ENCODE peak calls at places on chromosomes 2 and 18, in six cellular contexts. One of them, this sample, is unnamed.

GRCh38 chr2:235300368-235301201 is 193.3 kb upstream of the AGAP1 start:
- DNase-seq in IMR-90: peak; percentile 55
- DNase-seq in H9: no peak
- DNase-seq in neuronal stem cell: no peak
- DNase-seq in H1: no peak
- DNase-seq in trophoblast cell: no peak
- DNase-seq in this sample: peak; percentile 59

GRCh38 chr2:237530472-237531433 is 35.6 kb upstream of the PRLH start:
- DNase-seq in IMR-90: no peak
- DNase-seq in H9: no peak
- DNase-seq in neuronal stem cell: no peak
- DNase-seq in H1: no peak
- DNase-seq in trophoblast cell: no peak
- DNase-seq in this sample: no peak

GRCh38 chr18:24509435-24509834 is 49.0 kb downstream of the HRH4 start:
- DNase-seq in IMR-90: no peak
- DNase-seq in H9: no peak
- DNase-seq in neuronal stem cell: no peak
- DNase-seq in H1: no peak
- DNase-seq in trophoblast cell: no peak
- DNase-seq in this sample: no peak

GRCh38 chr2:239362497-239362896 is 38.3 kb downstream of the HDAC4 start:
- DNase-seq in IMR-90: no peak
- DNase-seq in H9: no peak
- DNase-seq in neuronal stem cell: no peak
- DNase-seq in H1: no peak
- DNase-seq in trophoblast cell: no peak
- DNase-seq in this sample: no peak

GRCh38 chr2:21254170-21254965 is 130.6 kb downstream of the TDRD15 start:
- DNase-seq in IMR-90: no peak
- DNase-seq in H9: no peak
- DNase-seq in neuronal stem cell: no peak
- DNase-seq in H1: no peak
- DNase-seq in trophoblast cell: no peak
- DNase-seq in this sample: no peak

GRCh38 chr2:224137208-224137607 is 98.1 kb upstream of the SERPINE2 start:
- DNase-seq in IMR-90: no peak
- DNase-seq in H9: no peak
- DNase-seq in neuronal stem cell: no peak
- DNase-seq in H1: no peak
- DNase-seq in trophoblast cell: no peak
- DNase-seq in this sample: no peak

GRCh38 chr18:23864620-23865019 is 149.9 kb upstream of the TTC39C start:
- DNase-seq in IMR-90: no peak
- DNase-seq in H9: no peak
- DNase-seq in neuronal stem cell: no peak
- DNase-seq in H1: no peak
- DNase-seq in trophoblast cell: peak; percentile 33
- DNase-seq in this sample: no peak

GRCh38 chr2:99389371-99389770 is 52.2 kb downstream of the EIF5B start:
- DNase-seq in IMR-90: peak; percentile 87
- DNase-seq in H9: no peak
- DNase-seq in neuronal stem cell: no peak
- DNase-seq in H1: no peak
- DNase-seq in trophoblast cell: no peak
- DNase-seq in this sample: peak; percentile 36

GRCh38 chr18:44682181-44682870 is 1.6 kb downstream of the SETBP1 start:
- DNase-seq in IMR-90: no peak
- DNase-seq in H9: peak; percentile 51
- DNase-seq in neuronal stem cell: peak; percentile 8
- DNase-seq in H1: peak; percentile 59
- DNase-seq in trophoblast cell: no peak
- DNase-seq in this sample: no peak

GRCh38 chr2:95204396-95204795 is 2.9 kb upstream of the ZNF892 start:
- DNase-seq in IMR-90: no peak
- DNase-seq in H9: no peak
- DNase-seq in neuronal stem cell: no peak
- DNase-seq in H1: no peak
- DNase-seq in trophoblast cell: no peak
- DNase-seq in this sample: no peak

GRCh38 chr2:80778704-80779103 is 474.2 kb upstream of the LRRTM1 start:
- DNase-seq in IMR-90: no peak
- DNase-seq in H9: no peak
- DNase-seq in neuronal stem cell: no peak
- DNase-seq in H1: no peak
- DNase-seq in trophoblast cell: no peak
- DNase-seq in this sample: no peak

GRCh38 chr2:41344529-41344928 is 703.3 kb upstream of the PKDCC start:
- DNase-seq in IMR-90: no peak
- DNase-seq in H9: no peak
- DNase-seq in neuronal stem cell: no peak
- DNase-seq in H1: no peak
- DNase-seq in trophoblast cell: no peak
- DNase-seq in this sample: no peak

GRCh38 chr2:178628590-178628989 is 148.3 kb downstream of the PLEKHA3 start:
- DNase-seq in IMR-90: no peak
- DNase-seq in H9: no peak
- DNase-seq in neuronal stem cell: no peak
- DNase-seq in H1: no peak
- DNase-seq in trophoblast cell: no peak
- DNase-seq in this sample: peak; percentile 28

GRCh38 chr2:10220516-10221391 is 82.0 kb upstream of the HPCAL1 start:
- DNase-seq in IMR-90: peak; percentile 87
- DNase-seq in H9: no peak
- DNase-seq in neuronal stem cell: no peak
- DNase-seq in H1: no peak
- DNase-seq in trophoblast cell: peak; percentile 88
- DNase-seq in this sample: peak; percentile 46

GRCh38 chr18:75253784-75254183 is 43.2 kb downstream of the TSHZ1 start:
- DNase-seq in IMR-90: peak; percentile 16
- DNase-seq in H9: no peak
- DNase-seq in neuronal stem cell: no peak
- DNase-seq in H1: no peak
- DNase-seq in trophoblast cell: no peak
- DNase-seq in this sample: peak; percentile 26

GRCh38 chr18:33924576-33924975 is 300.1 kb downstream of the NOL4 start:
- DNase-seq in IMR-90: no peak
- DNase-seq in H9: no peak
- DNase-seq in neuronal stem cell: no peak
- DNase-seq in H1: no peak
- DNase-seq in trophoblast cell: no peak
- DNase-seq in this sample: no peak

GRCh38 chr2:12554235-12555011 is 162.3 kb upstream of the TRIB2 start:
- DNase-seq in IMR-90: no peak
- DNase-seq in H9: no peak
- DNase-seq in neuronal stem cell: peak; percentile 51
- DNase-seq in H1: no peak
- DNase-seq in trophoblast cell: no peak
- DNase-seq in this sample: peak; percentile 68

GRCh38 chr2:145984541-145984940 is 1464.6 kb upstream of the ZEB2 start:
- DNase-seq in IMR-90: peak; percentile 75
- DNase-seq in H9: no peak
- DNase-seq in neuronal stem cell: no peak
- DNase-seq in H1: no peak
- DNase-seq in trophoblast cell: peak; percentile 8
- DNase-seq in this sample: peak; percentile 16

DNA sequence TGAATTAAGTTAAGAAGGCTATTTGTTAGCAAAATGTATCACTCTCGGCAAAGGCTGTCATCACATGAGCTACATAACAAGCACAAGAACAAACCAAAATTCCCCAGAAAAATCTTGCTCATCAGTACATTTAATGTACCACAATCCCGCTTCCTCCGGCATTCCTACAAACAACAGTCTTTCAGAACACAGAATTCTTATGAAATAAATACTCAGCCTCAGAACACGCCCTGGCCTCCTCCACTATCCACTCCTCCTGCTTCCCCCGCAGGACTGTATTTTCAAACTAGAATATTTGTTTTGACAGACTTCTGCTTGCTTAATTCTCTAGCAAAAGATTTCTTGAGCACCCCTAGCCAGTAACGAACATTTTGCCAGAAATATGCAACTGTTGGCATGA is 131.3 kb downstream of the THADA start:
- DNase-seq in IMR-90: peak; percentile 23
- DNase-seq in H9: no peak
- DNase-seq in neuronal stem cell: no peak
- DNase-seq in H1: no peak
- DNase-seq in trophoblast cell: no peak
- DNase-seq in this sample: peak; percentile 71
- H3K27ac ChIP-seq in IMR-90: peak overlapping the region; percentile 36
- H3K27ac ChIP-seq in H9: no peak overlapping the region
- H3K27ac ChIP-seq in neuronal stem cell: no peak overlapping the region
- H3K27ac ChIP-seq in H1: no peak overlapping the region
- H3K27ac ChIP-seq in trophoblast cell: no peak overlapping the region
- H3K27ac ChIP-seq in this sample: peak overlapping the region; percentile 26

GRCh38 chr2:120750488-120751210 is 15.0 kb downstream of the GLI2 start:
- DNase-seq in IMR-90: peak; percentile 21
- DNase-seq in H9: peak; percentile 29
- DNase-seq in neuronal stem cell: no peak
- DNase-seq in H1: peak; percentile 48
- DNase-seq in trophoblast cell: no peak
- DNase-seq in this sample: peak; percentile 47
- H3K14ac ChIP-seq in IMR-90: peak overlapping the region; percentile 36
- H3K14ac ChIP-seq in H9: no peak overlapping the region
- H3K14ac ChIP-seq in neuronal stem cell: no peak overlapping the region
- H3K14ac ChIP-seq in H1: no peak overlapping the region
- H3K14ac ChIP-seq in trophoblast cell: no peak overlapping the region
- H3K14ac ChIP-seq in this sample: no peak overlapping the region

DNA sequence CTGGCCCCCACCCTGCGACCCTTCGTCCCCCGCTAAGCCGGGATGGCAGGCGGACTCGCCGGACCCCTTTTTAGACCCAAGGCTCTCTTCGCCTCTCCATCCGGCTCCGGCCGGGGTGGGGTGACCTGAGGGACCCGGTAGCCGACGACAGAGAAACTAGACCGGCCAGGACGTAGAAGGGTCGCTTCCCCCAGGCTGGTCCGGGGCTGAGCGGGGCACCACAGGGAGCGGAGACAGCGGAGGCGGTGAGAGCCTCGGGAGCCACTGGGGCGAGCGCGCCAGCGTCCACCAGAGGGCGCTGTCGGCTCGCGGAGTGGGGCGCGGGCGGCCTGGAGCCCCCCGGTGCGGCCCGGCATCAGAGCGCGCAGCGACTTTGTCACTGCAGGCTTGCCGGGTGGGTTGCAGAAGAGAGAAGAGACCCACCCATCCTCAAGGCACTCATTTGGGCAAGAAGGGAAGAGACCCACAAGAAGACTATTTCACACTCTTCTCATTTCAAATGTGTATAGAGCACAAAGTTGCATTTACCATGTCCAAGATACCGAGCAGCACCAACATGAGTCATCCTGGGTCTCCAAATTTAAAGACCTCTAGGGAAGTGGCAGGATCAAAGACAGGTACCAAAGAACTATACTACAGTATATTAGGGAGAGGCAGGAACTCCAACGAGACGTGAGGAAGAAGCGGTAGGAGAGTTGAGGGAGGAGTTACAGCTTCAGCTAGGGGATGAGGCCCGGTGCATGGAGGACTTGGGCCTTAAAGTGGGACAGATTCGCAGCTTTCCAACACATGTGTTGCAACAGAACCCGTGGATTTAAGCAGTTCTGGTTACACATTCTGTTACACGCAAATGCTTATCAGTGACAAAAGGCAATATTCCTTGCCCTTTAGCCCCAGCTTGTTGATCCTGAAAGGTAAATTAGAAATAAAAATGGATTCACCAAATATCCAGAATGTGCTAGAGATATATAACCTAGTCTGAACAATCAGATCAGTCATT is 7.6 kb upstream of the PRKCE start:
- DNase-seq in IMR-90: peak; percentile 31
- DNase-seq in H9: peak; percentile 78
- DNase-seq in neuronal stem cell: peak; percentile 70
- DNase-seq in H1: peak; percentile 92
- DNase-seq in trophoblast cell: peak; percentile 82
- DNase-seq in this sample: peak; percentile 59
- H3K27ac ChIP-seq in IMR-90: peak overlapping the region; percentile 50
- H3K27ac ChIP-seq in H9: no peak overlapping the region
- H3K27ac ChIP-seq in neuronal stem cell: no peak overlapping the region
- H3K27ac ChIP-seq in H1: no peak overlapping the region
- H3K27ac ChIP-seq in trophoblast cell: no peak overlapping the region
- H3K27ac ChIP-seq in this sample: no peak overlapping the region

DNA sequence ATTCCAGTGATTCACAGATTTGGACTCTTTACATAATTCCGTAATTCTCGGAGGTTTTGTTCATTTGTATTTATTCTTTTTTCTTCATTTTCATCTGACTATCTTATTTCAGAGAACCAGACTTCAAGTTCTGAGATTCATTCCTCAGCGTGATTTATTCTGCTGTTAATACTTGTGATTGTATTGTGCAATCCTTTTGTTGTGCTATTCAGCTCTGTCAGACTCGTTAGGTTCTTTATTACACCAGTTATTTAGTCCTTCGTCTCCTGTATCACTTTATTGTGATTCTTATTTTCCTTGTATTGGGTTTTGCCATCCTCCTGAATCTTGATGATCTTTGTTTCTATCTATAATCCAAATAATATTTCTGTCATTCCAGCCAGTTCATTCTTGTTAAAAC is 529.3 kb upstream of the LRRTM4 start:
- DNase-seq in IMR-90: no peak
- DNase-seq in H9: no peak
- DNase-seq in neuronal stem cell: no peak
- DNase-seq in H1: no peak
- DNase-seq in trophoblast cell: no peak
- DNase-seq in this sample: no peak
- H3K14ac ChIP-seq in IMR-90: no peak overlapping the region
- H3K14ac ChIP-seq in H9: no peak overlapping the region
- H3K14ac ChIP-seq in neuronal stem cell: no peak overlapping the region
- H3K14ac ChIP-seq in H1: no peak overlapping the region
- H3K14ac ChIP-seq in trophoblast cell: no peak overlapping the region
- H3K14ac ChIP-seq in this sample: no peak overlapping the region

GRCh38 chr2:222404126-222404891 is 20.0 kb upstream of the SGPP2 start:
- DNase-seq in IMR-90: no peak
- DNase-seq in H9: no peak
- DNase-seq in neuronal stem cell: no peak
- DNase-seq in H1: no peak
- DNase-seq in trophoblast cell: peak; percentile 33
- DNase-seq in this sample: no peak

GRCh38 chr2:222393733-222394267 is 30.5 kb upstream of the SGPP2 start:
- DNase-seq in IMR-90: no peak
- DNase-seq in H9: no peak
- DNase-seq in neuronal stem cell: no peak
- DNase-seq in H1: no peak
- DNase-seq in trophoblast cell: no peak
- DNase-seq in this sample: no peak

GRCh38 chr2:222399038-222399783 is 25.1 kb upstream of the SGPP2 start:
- DNase-seq in IMR-90: no peak
- DNase-seq in H9: no peak
- DNase-seq in neuronal stem cell: no peak
- DNase-seq in H1: no peak
- DNase-seq in trophoblast cell: no peak
- DNase-seq in this sample: peak; percentile 33

DNA sequence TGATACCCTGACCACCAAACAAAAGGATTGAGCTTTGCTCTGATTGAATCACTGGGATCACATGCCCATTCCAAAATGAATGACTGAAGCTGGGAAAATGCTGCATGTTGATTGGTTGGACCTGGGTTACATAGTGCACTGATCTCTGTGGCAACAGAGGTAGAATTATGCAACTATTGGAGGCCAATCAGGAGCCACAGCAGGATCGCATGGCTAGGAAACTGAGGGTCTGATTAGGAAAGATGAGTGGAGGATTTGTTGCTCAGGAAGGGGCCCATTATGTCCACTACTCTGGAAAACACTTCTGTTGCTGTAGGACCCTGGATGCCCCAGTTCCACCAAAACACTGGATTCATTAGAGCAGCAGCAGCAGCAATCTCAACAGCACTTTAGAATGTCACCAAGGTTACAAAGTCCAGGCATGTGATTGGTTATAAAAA is 25.9 kb upstream of the SGPP2 start:
- DNase-seq in IMR-90: no peak
- DNase-seq in H9: no peak
- DNase-seq in neuronal stem cell: no peak
- DNase-seq in H1: no peak
- DNase-seq in trophoblast cell: no peak
- DNase-seq in this sample: peak; percentile 43
- H3K27ac ChIP-seq in IMR-90: no peak overlapping the region
- H3K27ac ChIP-seq in H9: no peak overlapping the region
- H3K27ac ChIP-seq in neuronal stem cell: no peak overlapping the region
- H3K27ac ChIP-seq in H1: no peak overlapping the region
- H3K27ac ChIP-seq in trophoblast cell: no peak overlapping the region
- H3K27ac ChIP-seq in this sample: no peak overlapping the region

This sample was measured in mesenchymal stem cell.